ENCODE peak calls at places on chromosomes 6 and 20, in four cellular contexts. M is psoas muscle, S is kidney epithelial cell, I is breast epithelium. E is an unnamed sample.

GRCh38 chr6:2447318-2447717 is 201.9 kb upstream of the GMDS start:
- DNase-seq in M (no peak), S (no peak), I (no peak), E (no peak)

GRCh38 chr6:110944681-110945151 is 13.8 kb upstream of the GTF3C6 start:
- DNase-seq in M (no peak), S (peak; percentile 89), I (no peak), E (no peak)

GRCh38 chr6:124028117-124028516 is 224.5 kb downstream of the NKAIN2 start:
- DNase-seq in M (no peak), S (no peak), I (no peak), E (no peak)

GRCh38 chr6:167893416-167893815 is 66.7 kb downstream of the AFDN start:
- DNase-seq in M (no peak), S (peak; percentile 61), I (no peak), E (no peak)

GRCh38 chr20:24376523-24377085 is 92.8 kb upstream of the SYNDIG1 start:
- DNase-seq in M (no peak), S (no peak), I (no peak), E (no peak)

GRCh38 chr6:131061771-131062160 is 1.3 kb downstream of the EPB41L2 start:
- DNase-seq in M (no peak), S (no peak), I (no peak), E (no peak)

GRCh38 chr20:31577194-31577593 is 27.9 kb upstream of the ID1 start:
- DNase-seq in M (no peak), S (no peak), I (no peak), E (no peak)

GRCh38 chr20:54389872-54390271 is 85.5 kb upstream of the DOK5 start:
- DNase-seq in M (no peak), S (no peak), I (no peak), E (no peak)

GRCh38 chr20:42430525-42431046 is 759.1 kb downstream of the PTPRT start:
- DNase-seq in M (no peak), S (no peak), I (no peak), E (no peak)

GRCh38 chr6:43838276-43839036 is 68.4 kb downstream of the VEGFA start:
- DNase-seq in M (peak; percentile 60), S (no peak), I (peak; percentile 24), E (peak; percentile 61)

GRCh38 chr6:127201321-127201720 is 65.3 kb upstream of the RNF146 start:
- DNase-seq in M (no peak), S (peak; percentile 35), I (no peak), E (no peak)

GRCh38 chr6:22622390-22622789 is 53.0 kb downstream of the HDGFL1 start:
- DNase-seq in M (no peak), S (no peak), I (no peak), E (no peak)

GRCh38 chr6:17413313-17413750 is 19.9 kb downstream of the CAP2 start:
- DNase-seq in M (no peak), S (no peak), I (no peak), E (no peak)

GRCh38 chr6:16969699-16970695 is 131.9 kb upstream of the STMND1 start:
- DNase-seq in M (no peak), S (no peak), I (no peak), E (no peak)

GRCh38 chr20:50995506-50995905 is 27.4 kb downstream of the KCNG1 start:
- DNase-seq in M (no peak), S (no peak), I (no peak), E (no peak)

GRCh38 chr20:61597996-61598395 is 345.9 kb downstream of the CDH4 start:
- DNase-seq in M (no peak), S (no peak), I (no peak), E (no peak)

GRCh38 chr6:46410330-46410953 is 80.8 kb downstream of the RCAN2 start:
- DNase-seq in M (no peak), S (no peak), I (no peak), E (no peak)

GRCh38 chr6:161245363-161245762 is 28.5 kb downstream of the AGPAT4 start:
- DNase-seq in M (no peak), S (no peak), I (no peak), E (no peak)

GRCh38 chr6:132483779-132484679 is 28.9 kb downstream of the STX7 start:
- DNase-seq in M (no peak), S (peak; percentile 9), I (no peak), E (peak; percentile 29)

GRCh38 chr6:108353853-108354252 is 59.0 kb downstream of the AFG1L start:
- DNase-seq in M (no peak), S (no peak), I (no peak), E (no peak)

GRCh38 chr20:36465109-36466080 is 75.9 kb upstream of the MYL9 start:
- DNase-seq in M (peak; percentile 68), S (no peak), I (no peak), E (no peak)

GRCh38 chr6:125919618-125920017 is 37.0 kb upstream of the HINT3 start:
- DNase-seq in M (no peak), S (no peak), I (no peak), E (no peak)
- H3K4me3 ChIP-seq in M (peak overlapping the region; percentile 59), S (peak overlapping the region; percentile 48), I (no peak overlapping the region), E (peak overlapping the region; percentile 52)

DNA sequence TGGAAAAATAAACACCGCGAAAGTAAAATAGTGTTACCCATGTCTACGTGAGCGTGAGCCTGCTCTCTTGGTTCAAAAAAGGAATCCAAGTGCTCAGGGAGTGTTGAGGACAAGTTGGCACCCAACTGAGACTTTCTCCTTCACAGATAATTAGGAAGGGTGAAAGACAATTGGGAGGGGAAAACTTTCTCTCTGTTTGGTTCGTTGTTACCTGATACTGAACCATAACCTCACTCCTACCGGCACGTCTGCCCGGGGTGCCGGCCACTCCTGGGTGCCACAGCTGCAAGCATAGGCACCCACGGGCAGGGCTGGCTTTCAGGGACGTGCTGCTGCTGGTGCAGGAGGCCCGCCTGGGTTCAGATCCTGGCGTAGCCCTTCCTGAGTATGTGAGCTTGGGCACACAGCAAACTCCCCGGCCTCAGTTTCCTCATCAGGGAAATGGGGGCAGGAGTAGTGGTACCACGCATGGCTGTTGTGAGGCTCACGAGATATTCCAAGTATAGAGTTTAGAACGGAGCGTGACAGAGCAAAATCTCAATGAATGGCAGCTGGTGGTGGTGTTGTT is 38.2 kb upstream of the PMEPA1 start:
- DNase-seq in M (no peak), S (no peak), I (no peak), E (no peak)
- H3K4me3 ChIP-seq in M (peak overlapping the region; percentile 60), S (no peak overlapping the region), I (peak overlapping the region; percentile 30), E (no peak overlapping the region)

GRCh38 chr6:4172368-4172767 is 37.0 kb upstream of the ECI2 start:
- DNase-seq in M (no peak), S (no peak), I (no peak), E (no peak)

GRCh38 chr6:4170297-4170696 is 34.9 kb upstream of the ECI2 start:
- DNase-seq in M (no peak), S (no peak), I (no peak), E (no peak)

GRCh38 chr6:4167833-4168232 is 32.5 kb upstream of the ECI2 start:
- DNase-seq in M (no peak), S (no peak), I (no peak), E (no peak)

GRCh38 chr6:4167123-4167522 is 31.7 kb upstream of the ECI2 start:
- DNase-seq in M (no peak), S (no peak), I (no peak), E (no peak)

DNA sequence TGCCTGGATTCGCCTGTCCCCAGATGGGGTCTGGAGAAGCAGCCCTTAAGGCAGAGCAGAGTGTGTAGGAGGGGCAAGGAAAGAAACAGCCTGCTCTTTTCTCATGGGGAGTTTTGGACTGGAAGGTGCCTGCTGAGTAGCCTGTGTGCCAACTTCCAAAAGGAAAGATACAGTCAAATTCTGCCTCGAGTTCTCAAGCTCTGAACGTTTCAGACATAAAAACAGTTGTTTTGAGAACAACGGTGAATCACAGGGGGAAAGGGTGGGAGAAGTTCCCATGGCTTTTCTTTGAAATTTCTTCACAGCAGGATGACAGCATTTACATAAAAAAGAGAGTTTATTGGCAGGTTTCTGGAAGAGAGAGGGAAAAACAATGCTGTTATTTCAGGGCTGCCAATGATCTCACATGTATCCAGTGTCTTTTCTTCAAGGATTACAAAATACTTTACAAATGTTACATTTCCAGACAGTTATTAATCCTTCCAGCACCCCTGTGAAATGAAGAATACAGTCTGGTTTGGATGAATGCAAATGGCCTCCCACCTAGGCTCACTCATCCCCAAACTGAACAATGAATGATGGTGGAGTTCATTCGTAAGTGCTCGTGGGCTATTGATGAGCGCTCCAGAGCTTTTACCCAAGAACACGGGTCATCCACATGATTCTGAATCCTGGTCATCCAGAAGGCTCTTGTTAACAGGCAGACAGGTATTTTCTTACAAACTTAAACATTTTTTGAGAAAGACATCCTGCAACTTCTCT is 33.8 kb upstream of the ECI2 start:
- DNase-seq in M (no peak), S (no peak), I (no peak), E (no peak)
- H3K4me3 ChIP-seq in M (no peak overlapping the region), S (no peak overlapping the region), I (no peak overlapping the region), E (no peak overlapping the region)

GRCh38 chr6:48388045-48388444 is 277.0 kb upstream of the PTCHD4 start:
- DNase-seq in M (no peak), S (no peak), I (no peak), E (no peak)
- H3K4me3 ChIP-seq in M (no peak overlapping the region), S (no peak overlapping the region), I (no peak overlapping the region), E (no peak overlapping the region)

DNA sequence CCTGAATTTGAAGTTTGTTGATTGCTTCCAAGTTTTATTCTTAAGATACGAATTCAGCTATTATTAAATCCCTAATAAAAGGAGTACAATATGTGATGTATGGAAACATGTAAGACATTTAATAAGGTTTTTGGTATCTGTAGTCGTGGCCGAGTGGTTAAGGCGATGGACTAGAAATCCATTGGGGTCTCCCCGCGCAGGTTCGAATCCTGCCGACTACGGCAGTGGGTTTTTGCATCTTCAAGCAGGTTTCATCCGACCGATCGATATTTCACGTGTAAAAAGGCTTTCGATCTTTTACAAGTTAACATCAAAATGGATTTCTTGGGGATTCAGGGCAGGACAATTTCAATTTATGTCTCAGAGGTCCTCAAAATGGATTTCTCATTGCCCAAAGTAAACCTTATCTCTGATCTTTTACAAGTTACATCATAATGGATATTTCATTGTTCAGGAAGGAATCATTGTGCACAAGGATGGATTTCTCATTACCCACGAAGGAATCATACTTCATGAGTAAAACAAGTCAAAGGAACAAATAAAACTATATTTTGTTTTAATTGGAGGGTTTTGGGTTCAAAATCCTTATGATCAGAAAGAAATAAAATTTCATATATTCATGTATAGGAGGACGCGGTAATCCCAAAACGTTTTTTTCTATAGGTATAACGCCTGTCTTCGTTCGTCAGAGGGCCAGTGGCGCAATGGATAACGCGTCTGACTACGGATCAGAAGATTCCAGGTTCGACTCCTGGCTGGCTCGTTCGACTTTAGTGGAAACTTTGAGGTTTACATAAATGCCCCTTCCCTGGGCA is 37.3 kb upstream of the BTN3A2 start:
- DNase-seq in M (no peak), S (no peak), I (no peak), E (no peak)
- H3K4me3 ChIP-seq in M (no peak overlapping the region), S (peak overlapping the region; percentile 38), I (no peak overlapping the region), E (no peak overlapping the region)

DNA sequence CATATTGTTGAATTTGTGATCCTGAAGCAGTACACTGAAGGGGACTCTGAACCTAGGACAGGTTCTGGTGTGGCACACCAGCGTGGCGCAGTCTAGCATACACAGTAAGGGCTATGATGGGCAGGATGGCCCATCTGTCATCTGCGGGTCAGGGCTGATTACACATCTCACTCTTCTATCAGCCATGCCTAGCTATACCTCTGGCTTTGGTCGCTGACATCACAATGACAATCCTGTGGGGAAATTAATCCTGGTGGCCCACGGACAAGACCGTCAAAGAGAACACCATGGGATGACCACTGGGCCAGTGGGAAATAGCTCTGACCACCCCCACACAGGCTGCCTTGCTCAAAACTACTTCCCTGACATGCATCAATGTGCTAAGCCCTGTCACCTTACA is 2.8 kb downstream of the SNHG17 start:
- DNase-seq in M (no peak), S (no peak), I (no peak), E (no peak)
- H3K4me3 ChIP-seq in M (no peak overlapping the region), S (no peak overlapping the region), I (no peak overlapping the region), E (no peak overlapping the region)